ENCODE peak calls at places on chromosomes 4 and X, in ten cellular contexts. N is cardiac fibroblast; F is RPMI8226; C is AG09309; Q is EL; T is GM04504; E is choroid plexus epithelial cell; K is GM23248; P is activated naive CD8-positive, alpha-beta T cell treated with anti-CD3 and anti-CD28 coated beads, Interleukin-2, amount 50 U/mL, for 24 hours; M is Kasumi-1. J is an unnamed sample.

GRCh38 chr4:168449740-168450442 is 30.4 kb downstream of the DDX60L start:
- DNase-seq in K (peak), N (peak), C (peak), M (no peak), T (no peak), F (no peak), P (no peak), Q (peak), E (peak), J (no peak)

GRCh38 chr4:7462509-7462971 is 27.8 kb upstream of the PSAPL1 start:
- DNase-seq in Q (peak), F (no peak), K (peak), C (no peak), N (no peak), P (no peak), M (no peak), T (peak), E (peak), J (no peak)

GRCh38 chr4:113869743-113870375 is 108.3 kb upstream of the CAMK2D start:
- DNase-seq in T (no peak), N (peak), M (no peak), E (peak), K (peak), P (peak), Q (peak), C (no peak), F (no peak), J (no peak)

GRCh38 chrX:48540015-48540350 is 469 bp downstream of the TBC1D25 start:
- DNase-seq in K (peak), P (peak), E (peak), F (no peak), N (peak), C (no peak), M (peak), T (no peak), Q (peak), J (no peak)

GRCh38 chrX:18890724-18891560 is 93.0 kb downstream of the PHKA2 start:
- DNase-seq in N (no peak), C (no peak), Q (no peak), E (no peak), K (no peak), T (no peak), P (no peak), M (no peak), F (no peak), J (no peak)

GRCh38 chrX:12868747-12869146 is 1.9 kb downstream of the TLR7 start:
- DNase-seq in N (no peak), T (no peak), C (no peak), Q (no peak), F (peak), M (no peak), K (no peak), P (no peak), E (no peak), J (no peak)

GRCh38 chr4:71473541-71474240 is 134.9 kb downstream of the SLC4A4 start:
- DNase-seq in E (no peak), K (peak), M (no peak), C (no peak), P (no peak), F (no peak), Q (no peak), N (no peak), T (no peak), J (no peak)

GRCh38 chr4:25358515-25359275 is 18.4 kb upstream of the ANAPC4 start:
- DNase-seq in F (peak), E (no peak), N (no peak), Q (no peak), P (no peak), T (no peak), M (no peak), K (no peak), C (no peak), J (no peak)

GRCh38 chr4:54277691-54278090 is 48.6 kb downstream of the PDGFRA start:
- DNase-seq in C (peak), T (peak), F (no peak), M (peak), P (no peak), E (peak), Q (peak), K (peak), N (peak), J (no peak)

GRCh38 chr4:145931403-145931802 is 7.2 kb downstream of the ZNF827 start:
- DNase-seq in T (no peak), F (no peak), E (no peak), C (no peak), M (no peak), K (no peak), P (no peak), N (no peak), Q (no peak), J (no peak)

GRCh38 chrX:71622347-71623104 is 4.2 kb upstream of the CXCR3 start:
- DNase-seq in T (peak), N (peak), F (peak), K (peak), Q (peak), P (peak), M (peak), E (peak), C (peak), J (no peak)

GRCh38 chrX:119763175-119763574 is 4.8 kb downstream of the SOWAHD start:
- DNase-seq in P (no peak), T (peak), K (peak), N (peak), F (peak), E (peak), C (peak), Q (peak), M (no peak), J (no peak)

GRCh38 chr4:96354036-96354712 is 514.3 kb downstream of the PDHA2 start:
- DNase-seq in C (no peak), F (no peak), M (no peak), N (peak), P (no peak), T (no peak), Q (no peak), K (no peak), E (peak), J (no peak)

GRCh38 chrX:1443496-1444075 is 9.1 kb downstream of the ASMTL start:
- DNase-seq in P (no peak), Q (no peak), M (no peak), F (no peak), C (no peak), N (no peak), E (no peak), K (no peak), T (no peak), J (no peak)

GRCh38 chrX:2828404-2829065 is at the start of gene GYG2:
- DNase-seq in M (no peak), N (peak), C (no peak), P (no peak), E (peak), K (peak), Q (peak), F (no peak), T (no peak), J (peak)

GRCh38 chr4:148962539-148963290 is 520.5 kb upstream of the NR3C2 start:
- DNase-seq in T (no peak), N (peak), P (no peak), K (peak), M (no peak), E (peak), Q (peak), F (no peak), C (no peak), J (no peak)

GRCh38 chrX:150409486-150409885 is 46.4 kb downstream of the MAMLD1 start:
- DNase-seq in F (no peak), P (no peak), C (no peak), E (no peak), Q (no peak), N (no peak), K (no peak), M (no peak), T (no peak), J (no peak)

GRCh38 chr4:172927096-172927495 is 241.5 kb upstream of the GALNT7 start:
- DNase-seq in M (no peak), T (no peak), K (no peak), E (no peak), N (peak), P (no peak), F (no peak), Q (no peak), C (no peak), J (no peak)

GRCh38 chrX:39613997-39614679 is 483.6 kb downstream of the BCOR start:
- DNase-seq in E (no peak), P (peak), Q (no peak), N (no peak), M (no peak), C (no peak), K (no peak), F (peak), T (no peak), J (no peak)

GRCh38 chr4:141127884-141128283 is 5.4 kb downstream of the RNF150 start:
- DNase-seq in M (no peak), N (no peak), E (no peak), F (no peak), P (no peak), C (no peak), K (peak), Q (no peak), T (no peak), J (no peak)

GRCh38 chr4:169921732-169922131 is 104.5 kb downstream of the MFAP3L start:
- DNase-seq in P (no peak), E (no peak), Q (no peak), T (no peak), M (no peak), F (no peak), C (no peak), N (no peak), K (no peak), J (no peak)

GRCh38 chrX:124026529-124026928 is 65.0 kb downstream of the STAG2 start:
- DNase-seq in E (no peak), Q (no peak), M (no peak), K (no peak), P (no peak), T (no peak), C (no peak), F (no peak), N (no peak), J (no peak)

GRCh38 chr4:75107703-75108612 is 175.0 kb downstream of the PARM1 start:
- DNase-seq in K (no peak), T (no peak), N (peak), Q (no peak), C (no peak), F (no peak), P (no peak), M (peak), E (no peak), J (no peak)

GRCh38 chr4:173827707-173828106 is 297.7 kb upstream of the HAND2 start:
- DNase-seq in P (no peak), M (peak), K (peak), C (no peak), E (no peak), N (peak), Q (peak), T (no peak), F (no peak), J (no peak)

GRCh38 chr4:10120943-10121567 is 4.5 kb upstream of the WDR1 start:
- DNase-seq in F (no peak), P (no peak), C (no peak), N (no peak), Q (no peak), K (no peak), T (no peak), E (no peak), M (peak), J (no peak)

GRCh38 chr4:183078634-183079033 is 20.4 kb upstream of the WWC2 start:
- DNase-seq in F (no peak), M (no peak), C (no peak), T (no peak), Q (no peak), E (no peak), P (no peak), K (no peak), N (no peak), J (no peak)

GRCh38 chrX:64195862-64196261 is 9.6 kb downstream of the AMER1 start:
- DNase-seq in T (no peak), E (no peak), F (no peak), C (no peak), P (no peak), K (no peak), M (no peak), Q (no peak), N (no peak), J (no peak)

GRCh38 chr4:105598787-105599186 is 46.4 kb downstream of the ARHGEF38 start:
- DNase-seq in T (no peak), Q (peak), C (no peak), E (no peak), K (peak), N (peak), M (no peak), P (no peak), F (no peak), J (no peak)

GRCh38 chrX:78357342-78358055 is 30.1 kb upstream of the CYSLTR1 start:
- DNase-seq in M (no peak), K (no peak), Q (no peak), T (no peak), F (no peak), E (no peak), N (no peak), C (no peak), P (no peak), J (no peak)

GRCh38 chr4:21469438-21470032 is 479.0 kb downstream of the KCNIP4 start:
- DNase-seq in E (peak), P (no peak), C (peak), T (no peak), M (peak), F (no peak), K (peak), Q (peak), N (peak), J (no peak)

GRCh38 chr4:82371398-82371972 is 2.3 kb downstream of the HNRNPD start:
- DNase-seq in K (peak), N (no peak), Q (no peak), T (no peak), E (peak), C (no peak), P (no peak), F (no peak), M (peak), J (no peak)

J was measured in GOT3.